ENCODE peak calls at places on chromosomes 3 and 15, in ten cellular contexts. N is NB4, K is H9, Q is GM12878, Z is lower lobe of right lung, J is GM12865, G is A549, V is fibroblast of pulmonary artery, A is B cell, R is K562. P is an unnamed sample.

GRCh38 chr3:182028081-182028480 is 316.4 kb downstream of the SOX2 start:
- DNase-seq in N (no peak), J (no peak), Z (no peak), R (no peak), Q (no peak), V (no peak), G (no peak), A (no peak), K (no peak), P (no peak)

GRCh38 chr3:47010050-47010712 is 30.7 kb downstream of the NBEAL2 start:
- DNase-seq in N (no peak), K (no peak), Z (no peak), V (no peak), Q (no peak), R (no peak), J (peak; percentile 4), A (peak; percentile 30), G (no peak), P (peak; percentile 14)

GRCh38 chr3:150249776-150250175 is 158.3 kb upstream of the TSC22D2 start:
- DNase-seq in Q (no peak), G (no peak), A (no peak), J (no peak), K (no peak), V (no peak), R (no peak), Z (no peak), N (no peak), P (no peak)

GRCh38 chr3:194588236-194588635 is 45.0 kb downstream of the TMEM44 start:
- DNase-seq in K (no peak), N (no peak), A (no peak), Z (no peak), Q (no peak), V (no peak), R (no peak), G (no peak), J (no peak), P (no peak)

GRCh38 chr3:178083906-178084823 is 452.1 kb upstream of the KCNMB2 start:
- DNase-seq in A (no peak), J (no peak), K (no peak), Z (no peak), Q (no peak), G (peak; percentile 13), V (peak; percentile 60), R (peak; percentile 34), N (peak; percentile 2), P (no peak)

GRCh38 chr15:25054329-25054728 is 99.5 kb downstream of the SNRPN start:
- DNase-seq in Q (no peak), R (no peak), G (no peak), K (peak; percentile 14), V (no peak), N (no peak), A (no peak), Z (no peak), J (no peak), P (no peak)

GRCh38 chr15:47820780-47821319 is 103.5 kb downstream of the SEMA6D start:
- DNase-seq in Z (no peak), V (peak; percentile 83), Q (no peak), K (no peak), R (no peak), N (no peak), G (no peak), A (no peak), J (peak; percentile 23), P (no peak)

GRCh38 chr15:75234191-75234810 is 23.8 kb upstream of the GOLGA6C start:
- DNase-seq in K (no peak), A (peak; percentile 27), Q (no peak), G (no peak), R (no peak), J (no peak), Z (no peak), N (no peak), V (no peak), P (peak; percentile 6)

GRCh38 chr3:30664449-30664848 is 58.0 kb downstream of the TGFBR2 start:
- DNase-seq in R (no peak), Q (no peak), K (no peak), Z (no peak), G (no peak), V (no peak), A (no peak), J (no peak), N (no peak), P (no peak)

DNA sequence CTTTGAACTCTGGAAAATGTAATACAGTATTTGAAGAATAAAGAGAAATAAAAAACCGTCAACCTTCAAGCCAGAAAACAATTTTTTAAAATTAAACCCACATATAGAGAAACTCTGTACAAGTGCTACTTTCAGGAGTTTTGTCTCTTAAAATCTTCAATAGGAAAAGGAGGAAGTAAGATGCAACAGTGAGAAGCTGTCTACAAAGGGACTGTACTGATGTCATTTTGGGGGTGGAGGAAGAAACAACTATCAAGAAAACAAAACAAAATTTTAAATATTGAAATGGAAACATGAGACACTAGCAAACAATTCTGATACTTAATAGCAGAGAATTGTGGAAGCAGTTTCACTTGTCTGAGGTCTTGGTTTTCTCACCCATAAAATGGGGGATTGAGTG is 84.3 kb downstream of the SLMAP start:
- DNase-seq in R (no peak), A (no peak), Z (no peak), N (peak; percentile 32), G (no peak), K (no peak), J (peak; percentile 14), V (no peak), Q (no peak), P (no peak)
- TF ChIP-seq CTCF in R (no peak), A (no peak), Z (no peak), N (no peak), G (no peak), K (no peak), J (no peak), V (no peak), Q (no peak), P (no peak)

DNA sequence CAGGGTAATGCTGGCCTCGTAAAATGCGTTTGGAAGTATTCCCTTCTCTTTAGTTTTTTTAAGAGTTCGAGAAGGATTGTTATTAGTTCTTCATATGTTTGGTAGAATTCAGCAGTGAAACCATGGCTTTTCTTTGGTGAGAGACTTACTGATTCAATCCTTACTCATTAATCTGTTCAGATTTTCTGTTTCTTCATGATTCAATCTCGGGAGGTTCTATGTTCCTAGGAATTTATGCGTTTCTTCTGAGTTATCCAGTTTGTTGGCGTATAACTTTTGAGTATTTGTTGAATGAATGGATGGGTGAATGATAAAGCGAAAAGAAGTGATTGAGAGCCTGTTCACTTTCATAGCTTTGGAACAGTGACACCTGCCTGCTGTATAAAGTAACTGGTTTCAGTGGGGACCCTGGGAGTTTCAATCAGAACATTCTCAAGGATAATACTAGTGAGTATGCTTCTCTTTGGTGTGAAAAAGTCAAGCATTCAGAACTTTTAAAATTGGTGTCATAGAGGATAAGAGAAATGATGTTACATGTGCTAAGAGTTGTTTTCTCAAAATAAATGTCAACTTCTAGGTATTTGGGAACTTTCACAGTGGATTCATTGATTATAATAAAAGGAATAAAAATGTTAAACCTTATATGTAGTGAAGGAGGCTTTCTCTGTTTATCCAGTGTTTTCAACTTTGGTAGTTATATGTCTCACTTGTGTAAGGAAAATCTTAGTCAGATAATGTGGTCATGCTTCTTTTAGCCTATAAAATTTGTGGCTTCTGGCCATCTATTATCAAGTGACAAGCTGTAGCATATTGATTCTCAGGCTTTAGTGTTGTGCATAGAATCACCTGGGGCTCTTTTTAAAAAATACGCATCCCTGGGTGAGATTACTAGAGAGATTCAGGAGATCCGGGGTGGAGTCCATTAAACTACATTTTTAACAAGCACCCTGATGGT is 11.7 kb downstream of the LRCH3 start:
- DNase-seq in V (no peak), Z (no peak), K (no peak), Q (no peak), J (no peak), R (peak; percentile 27), G (no peak), N (no peak), A (no peak), P (no peak)
- TF ChIP-seq CTCF in V (peak; percentile 25), Z (no peak), K (peak; percentile 40), Q (peak; percentile 21), J (peak; percentile 13), R (peak; percentile 42), G (no peak), N (no peak), A (peak; percentile 63), P (peak; percentile 45)

GRCh38 chr15:89333959-89334509 is 590 bp downstream of the POLG start:
- DNase-seq in R (no peak), G (no peak), K (no peak), A (no peak), V (peak; percentile 6), N (no peak), J (no peak), Q (no peak), Z (no peak), P (peak; percentile 42)

GRCh38 chr15:89332446-89332845 is 2.2 kb downstream of the POLG start:
- DNase-seq in V (peak; percentile 29), N (peak; percentile 65), R (peak; percentile 60), A (no peak), J (peak; percentile 34), Q (no peak), G (peak; percentile 77), Z (no peak), K (peak; percentile 51), P (no peak)

GRCh38 chr15:89335289-89336041 is 841 bp upstream of the POLG start:
- DNase-seq in K (peak; percentile 67), Q (no peak), V (no peak), J (no peak), R (peak; percentile 40), G (no peak), Z (no peak), N (no peak), A (peak; percentile 55), P (no peak)

GRCh38 chr15:89333011-89333860 is 1.4 kb downstream of the POLG start:
- DNase-seq in G (no peak), Q (no peak), A (no peak), Z (no peak), V (no peak), R (no peak), K (no peak), J (peak; percentile 22), N (no peak), P (no peak)

GRCh38 chr15:89334510-89335288 is at the start of gene POLG:
- DNase-seq in Z (peak; percentile 98), J (peak; percentile 100), A (peak; percentile 99), R (peak; percentile 96), V (peak; percentile 99), K (peak; percentile 99), N (peak; percentile 100), G (peak; percentile 96), Q (peak; percentile 98), P (peak; percentile 98)
- TF ChIP-seq CTCF in Z (no peak), J (no peak), A (no peak), R (peak; percentile 6), V (no peak), K (no peak), N (no peak), G (no peak), Q (no peak), P (no peak)

DNA sequence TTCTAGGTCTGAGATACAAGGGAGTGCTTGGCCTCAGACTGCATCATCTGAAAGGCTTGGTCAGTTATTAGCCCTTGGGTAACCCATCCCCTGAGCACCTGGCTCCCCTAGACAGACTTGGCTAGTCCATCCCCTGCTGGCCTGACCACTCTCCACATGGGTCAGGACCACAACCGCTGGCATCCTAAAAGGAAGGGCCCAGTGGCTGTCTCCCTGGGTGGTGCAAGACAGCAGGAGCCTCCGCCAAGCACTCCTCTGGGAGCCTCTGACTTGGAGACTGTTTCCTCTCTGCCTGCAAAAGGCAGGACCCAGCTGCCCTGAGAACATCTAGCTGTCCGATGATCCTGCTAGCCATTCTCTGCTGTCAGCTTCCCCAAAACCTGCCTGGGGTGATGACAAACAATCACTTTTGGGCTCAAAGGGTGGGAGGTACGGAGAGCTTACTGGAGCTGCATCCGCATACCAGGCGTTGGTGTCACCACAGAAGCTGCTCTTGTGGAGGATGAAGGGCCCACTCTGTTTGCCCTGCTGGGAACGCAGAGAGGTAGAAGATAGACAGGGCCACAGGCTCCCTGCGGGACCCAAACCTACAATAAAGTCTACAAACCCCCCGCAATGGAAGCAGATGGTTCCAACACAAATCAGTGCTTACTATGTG is 107.9 kb upstream of the PRR20G start:
- DNase-seq in N (no peak), A (no peak), Q (no peak), V (no peak), G (no peak), R (no peak), J (no peak), Z (no peak), K (no peak), P (no peak)
- TF ChIP-seq CTCF in N (no peak), A (no peak), Q (no peak), V (no peak), G (no peak), R (no peak), J (no peak), Z (no peak), K (no peak), P (no peak)

P was measured in GM13977.